ENCODE peak calls at places on chromosomes 1 and 21, in five cellular contexts. N, K, W, O and L are unnamed samples.

GRCh38 chr21:44751186-44751798 is 39.9 kb upstream of the TSPEAR start:
- DNase-seq in W (no peak), K (no peak), O (no peak), N (no peak), L (no peak)

GRCh38 chr1:32592953-32593352 is 53.7 kb downstream of the ZBTB8A start:
- DNase-seq in O (no peak), W (no peak), K (no peak), N (no peak), L (no peak)

GRCh38 chr1:214980931-214981330 is 101.6 kb upstream of the KCNK2 start:
- DNase-seq in O (no peak), N (no peak), K (no peak), W (no peak), L (no peak)

GRCh38 chr1:209674957-209675566 is at the start of gene G0S2:
- DNase-seq in O (no peak), N (no peak), W (peak; percentile 86), K (peak; percentile 62), L (peak; percentile 79)

GRCh38 chr1:153192697-153193096 is 10.5 kb upstream of the LELP1 start:
- DNase-seq in O (no peak), N (no peak), K (peak; percentile 60), W (no peak), L (no peak)

GRCh38 chr1:192010406-192010805 is 147.9 kb upstream of the RGS18 start:
- DNase-seq in O (no peak), N (no peak), W (no peak), K (no peak), L (no peak)

GRCh38 chr1:116345830-116346229 is 27.2 kb upstream of the ATP1A1 start:
- DNase-seq in O (peak; percentile 67), K (peak; percentile 55), N (no peak), W (no peak), L (no peak)

GRCh38 chr1:201463071-201463552 is 5.9 kb downstream of the PHLDA3 start:
- DNase-seq in O (no peak), N (no peak), W (no peak), K (no peak), L (no peak)

GRCh38 chr1:184387871-184388670 is 1.2 kb downstream of the C1orf21 start:
- DNase-seq in N (peak; percentile 6), K (no peak), W (peak; percentile 49), O (no peak), L (peak; percentile 63)

GRCh38 chr1:95451054-95451453 is 217.0 kb downstream of the RWDD3 start:
- DNase-seq in O (no peak), W (no peak), N (no peak), K (peak; percentile 38), L (no peak)